ENCODE peak calls at places on chromosomes 16 and 17, in seven cellular contexts. U, L, O, A, Q, N and C are unnamed samples.

GRCh38 chr17:7294614-7295153 is at the start of gene YBX2:
- DNase-seq in U (peak; percentile 93), L (peak; percentile 56), O (peak; percentile 41), A (peak; percentile 94), Q (peak; percentile 41), N (no peak), C (peak; percentile 94)

GRCh38 chr17:17001076-17001777 is 29.3 kb upstream of the TNFRSF13B start:
- DNase-seq in U (no peak), L (no peak), O (no peak), A (no peak), Q (no peak), N (no peak), C (no peak)

GRCh38 chr17:65297384-65297783 is 160.2 kb downstream of the RGS9 start:
- DNase-seq in U (no peak), L (no peak), O (no peak), A (no peak), Q (peak; percentile 80), N (no peak), C (no peak)

GRCh38 chr16:64751906-64752305 is 370.0 kb downstream of the CDH11 start:
- DNase-seq in U (no peak), L (no peak), O (no peak), A (no peak), Q (peak; percentile 84), N (no peak), C (no peak)

GRCh38 chr17:63993368-63993990 is 4.7 kb upstream of the PRR29 start:
- DNase-seq in U (no peak), L (no peak), O (no peak), A (no peak), Q (no peak), N (no peak), C (no peak)

GRCh38 chr17:74852237-74853047 is 7.2 kb downstream of the GRIN2C start:
- DNase-seq in U (no peak), L (peak; percentile 28), O (peak; percentile 19), A (peak; percentile 94), Q (peak; percentile 27), N (no peak), C (no peak)

GRCh38 chr16:88533381-88533831 is 36.8 kb upstream of the ZC3H18 start:
- DNase-seq in U (peak; percentile 12), L (peak; percentile 41), O (no peak), A (no peak), Q (peak; percentile 69), N (no peak), C (no peak)

GRCh38 chr16:14289692-14290340 is 218.7 kb downstream of the MRTFB start:
- DNase-seq in U (peak; percentile 36), L (peak; percentile 41), O (no peak), A (peak; percentile 74), Q (no peak), N (no peak), C (peak; percentile 37)

GRCh38 chr17:47800686-47801085 is 20.9 kb downstream of the OSBPL7 start:
- DNase-seq in U (no peak), L (no peak), O (no peak), A (no peak), Q (no peak), N (no peak), C (no peak)

GRCh38 chr17:10069301-10069700 is 129.1 kb downstream of the GAS7 start:
- DNase-seq in U (no peak), L (peak; percentile 34), O (no peak), A (no peak), Q (no peak), N (no peak), C (no peak)

GRCh38 chr16:63361032-63361624 is 1324.9 kb upstream of the CDH8 start:
- DNase-seq in U (no peak), L (peak; percentile 58), O (no peak), A (peak; percentile 59), Q (peak; percentile 69), N (no peak), C (peak; percentile 40)

GRCh38 chr16:68452176-68452575 is 3.9 kb upstream of the SMPD3 start:
- DNase-seq in U (no peak), L (no peak), O (no peak), A (no peak), Q (peak; percentile 21), N (no peak), C (no peak)

GRCh38 chr17:44417553-44417952 is 28.1 kb upstream of the ITGA2B start:
- DNase-seq in U (no peak), L (peak; percentile 60), O (no peak), A (peak; percentile 14), Q (peak; percentile 92), N (no peak), C (no peak)